ENCODE peak calls at places on chromosomes 3 and 15, in six cellular contexts. E is transverse colon, B is stomach, D is GM23338, S is spleen, Q is K562. Y is an unnamed sample. For H3K4me1, the result is how much of the 10 kb centered on the place peaks cover.

GRCh38 chr3:7977245-7978103 is 524.1 kb upstream of the LMCD1 start:
- DNase-seq in B (no peak), D (no peak), S (no peak), E (no peak), Q (no peak), Y (no peak)

GRCh38 chr3:193078996-193079731 is 161.5 kb upstream of the MB21D2 start:
- DNase-seq in E (no peak), Q (no peak), B (no peak), D (peak), S (no peak), Y (no peak)

GRCh38 chr3:55327131-55327920 is 159.8 kb downstream of the WNT5A start:
- DNase-seq in E (no peak), S (no peak), D (no peak), B (no peak), Q (no peak), Y (no peak)

GRCh38 chr15:57675481-57676181 is 30.9 kb upstream of the POLR2M start:
- DNase-seq in B (no peak), E (no peak), D (no peak), Q (no peak), S (no peak), Y (no peak)

GRCh38 chr15:24956131-24956838 is 1.5 kb downstream of the SNRPN start:
- DNase-seq in S (peak), E (peak), D (peak), B (peak), Q (no peak), Y (peak)

GRCh38 chr3:79148786-79149185 is 619.0 kb downstream of the ROBO1 start:
- DNase-seq in D (no peak), B (no peak), E (no peak), S (no peak), Q (no peak), Y (no peak)

GRCh38 chr3:190825389-190826016 is 37.0 kb downstream of the GMNC start:
- DNase-seq in S (no peak), D (no peak), B (no peak), Q (no peak), E (no peak), Y (no peak)

GRCh38 chr3:124982855-124983254 is 48.3 kb upstream of the MUC13 start:
- DNase-seq in E (no peak), S (no peak), B (no peak), D (no peak), Q (no peak), Y (no peak)

GRCh38 chr3:8324727-8325126 is 176.9 kb upstream of the LMCD1 start:
- DNase-seq in E (peak), B (peak), S (peak), Q (no peak), D (peak), Y (no peak)

GRCh38 chr15:33857726-33858125 is 110.6 kb upstream of the CHRM5 start:
- DNase-seq in E (no peak), Q (no peak), B (no peak), S (no peak), D (no peak), Y (no peak)
- H3K4me1 ChIP-seq in E (under half), Q (under half), B (under half), S (under half), D (under half), Y (under half)

GRCh38 chr15:31216210-31216911 is 110.3 kb upstream of the KLF13 start:
- DNase-seq in B (peak), D (peak), S (peak), E (peak), Q (peak), Y (peak)
- TF ChIP-seq POLR2AphosphoS5 in B (peak), D (no peak), S (peak), E (peak), Q (no peak), Y (peak)

GRCh38 chr3:24400015-24400414 is 94.6 kb downstream of the THRB start:
- DNase-seq in E (no peak), B (no peak), D (no peak), S (no peak), Q (no peak), Y (no peak)

GRCh38 chr3:24399614-24400013 is 95.0 kb downstream of the THRB start:
- DNase-seq in E (no peak), S (no peak), B (no peak), Q (no peak), D (no peak), Y (no peak)

GRCh38 chr3:24394754-24395153 is 99.9 kb downstream of the THRB start:
- DNase-seq in E (no peak), D (no peak), B (no peak), Q (no peak), S (no peak), Y (no peak)

GRCh38 chr3:24393316-24393715 is 101.3 kb downstream of the THRB start:
- DNase-seq in S (no peak), D (no peak), B (no peak), E (no peak), Q (no peak), Y (no peak)

DNA sequence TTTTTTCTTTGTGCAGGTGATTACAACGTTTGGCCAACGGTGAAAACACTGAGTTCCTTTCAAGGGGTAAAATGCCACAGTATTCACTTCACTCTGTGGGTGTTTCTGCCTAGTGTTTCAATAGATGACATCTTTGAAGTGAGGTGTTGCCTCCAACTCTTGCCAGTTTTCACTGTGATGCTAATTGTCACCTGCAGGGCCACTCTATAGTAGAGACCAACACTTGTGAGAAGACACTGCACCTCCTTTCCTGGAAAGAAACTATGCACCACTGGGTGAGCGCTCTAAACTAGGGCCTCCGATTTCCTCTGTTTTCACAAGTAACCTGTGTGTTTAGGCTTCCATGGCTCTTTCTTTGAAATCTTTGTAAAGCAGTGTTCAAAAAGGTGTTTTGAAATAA is 98.3 kb downstream of the THRB start:
- DNase-seq in S (no peak), B (no peak), D (peak), E (no peak), Q (peak), Y (no peak)
- TF ChIP-seq CTCF in S (no peak), B (no peak), D (no peak), E (no peak), Q (no peak), Y (no peak)

GRCh38 chr3:29936054-29936453 is 655.2 kb downstream of the RBMS3 start:
- DNase-seq in Q (no peak), B (no peak), S (no peak), E (no peak), D (no peak), Y (no peak)
- H3K4me1 ChIP-seq in Q (under half), B (under half), S (under half), E (under half), D (under half), Y (under half)

Y was measured in breast epithelium.